ENCODE peak calls at places on chromosomes 7 and 10, in seven cellular contexts. H, W, T, Y, P, U and O are unnamed samples.

GRCh38 chr7:117034851-117035462 is 81.7 kb downstream of the ST7 start:
- DNase-seq in H (no peak), W (peak; percentile 69), T (no peak), Y (no peak), P (no peak), U (no peak), O (peak; percentile 84)

GRCh38 chr7:149225106-149225505 is 14.3 kb upstream of the ZNF212 start:
- DNase-seq in H (no peak), W (no peak), T (no peak), Y (no peak), P (no peak), U (no peak), O (no peak)

GRCh38 chr10:78292987-78293865 is 259.6 kb downstream of the RPS24 start:
- DNase-seq in H (no peak), W (peak; percentile 35), T (no peak), Y (peak; percentile 19), P (no peak), U (no peak), O (peak; percentile 45)

GRCh38 chr7:155961241-155962190 is 149.3 kb upstream of the SHH start:
- DNase-seq in H (no peak), W (no peak), T (no peak), Y (peak; percentile 31), P (no peak), U (no peak), O (no peak)

GRCh38 chr7:115704884-115705283 is 325.7 kb downstream of the TFEC start:
- DNase-seq in H (no peak), W (no peak), T (no peak), Y (no peak), P (no peak), U (no peak), O (no peak)

GRCh38 chr7:21945374-21946227 is at the start of gene CDCA7L:
- DNase-seq in H (peak; percentile 85), W (peak; percentile 63), T (peak; percentile 41), Y (peak; percentile 86), P (no peak), U (peak; percentile 93), O (peak; percentile 77)

GRCh38 chr10:55223352-55223751 is 422.3 kb upstream of the PCDH15 start:
- DNase-seq in H (no peak), W (no peak), T (no peak), Y (no peak), P (no peak), U (no peak), O (no peak)

GRCh38 chr10:3848005-3848767 is 63.2 kb upstream of the KLF6 start:
- DNase-seq in H (no peak), W (peak; percentile 51), T (no peak), Y (no peak), P (no peak), U (no peak), O (peak; percentile 29)

GRCh38 chr7:156731651-156732050 is 91.1 kb downstream of the RNF32 start:
- DNase-seq in H (no peak), W (peak; percentile 68), T (no peak), Y (no peak), P (no peak), U (no peak), O (peak; percentile 56)

GRCh38 chr10:128087884-128088695 is 38.1 kb downstream of the MKI67 start:
- DNase-seq in H (no peak), W (no peak), T (no peak), Y (no peak), P (no peak), U (no peak), O (no peak)

GRCh38 chr7:81482600-81483186 is 287.2 kb downstream of the HGF start:
- DNase-seq in H (no peak), W (peak; percentile 65), T (no peak), Y (no peak), P (no peak), U (no peak), O (peak; percentile 37)

GRCh38 chr7:22394739-22395138 is 37.8 kb upstream of the RAPGEF5 start:
- DNase-seq in H (no peak), W (no peak), T (no peak), Y (no peak), P (no peak), U (no peak), O (no peak)

GRCh38 chr7:6379881-6380280 is 67.9 kb downstream of the DAGLB start:
- DNase-seq in H (no peak), W (no peak), T (no peak), Y (no peak), P (no peak), U (no peak), O (no peak)
- H3K4me1 ChIP-seq in H (peaks cover 95% of the 10 kb centered on the region), W (peaks cover 17% of the 10 kb centered on the region), T (peaks cover 60% of the 10 kb centered on the region), Y (peaks cover 64% of the 10 kb centered on the region), P (peaks cover 68% of the 10 kb centered on the region), U (peaks cover 20% of the 10 kb centered on the region), O (peaks cover 10% of the 10 kb centered on the region)

GRCh38 chr7:100887955-100888481 is 1.5 kb downstream of the UFSP1 start:
- DNase-seq in H (no peak), W (no peak), T (no peak), Y (no peak), P (no peak), U (no peak), O (no peak)
- H3K4me1 ChIP-seq in H (peaks cover 41% of the 10 kb centered on the region), W (peaks cover 16% of the 10 kb centered on the region), T (peaks cover 29% of the 10 kb centered on the region), Y (peaks cover 34% of the 10 kb centered on the region), P (peaks cover 13% of the 10 kb centered on the region), U (peaks cover 4% of the 10 kb centered on the region), O (peaks cover 11% of the 10 kb centered on the region)

GRCh38 chr10:124728830-124729661 is 15.1 kb downstream of the FAM53B start:
- DNase-seq in H (no peak), W (no peak), T (no peak), Y (no peak), P (no peak), U (no peak), O (no peak)
- H3K4me1 ChIP-seq in H (peaks cover 98% of the 10 kb centered on the region), W (peaks cover 9% of the 10 kb centered on the region), T (peaks cover 94% of the 10 kb centered on the region), Y (peaks cover 32% of the 10 kb centered on the region), P (peaks cover 18% of the 10 kb centered on the region), U (peaks cover 63% of the 10 kb centered on the region), O (peaks cover 10% of the 10 kb centered on the region)

DNA sequence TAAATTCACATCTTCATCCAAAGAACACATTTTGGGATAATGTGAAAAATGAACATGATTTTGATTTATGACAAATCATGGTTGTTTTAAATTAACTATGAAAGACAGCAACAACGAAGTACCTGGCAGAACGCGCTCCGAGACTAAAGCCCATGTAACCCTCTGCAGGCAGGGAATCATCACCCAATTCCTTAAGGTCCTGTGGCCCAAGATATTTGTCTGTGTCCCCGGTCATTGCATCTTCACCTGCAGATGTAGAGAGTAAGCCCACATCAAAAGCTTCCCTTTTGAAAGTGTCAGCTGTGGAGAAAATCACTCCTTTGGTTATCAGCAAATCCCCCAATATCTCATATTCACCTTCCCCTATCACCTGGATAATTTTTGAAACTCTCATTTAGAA is 232.5 kb upstream of the CCDC6 start:
- DNase-seq in H (no peak), W (no peak), T (no peak), Y (no peak), P (no peak), U (no peak), O (no peak)
- H3K4me1 ChIP-seq in H (peaks cover 29% of the 10 kb centered on the region), W (peaks cover 6% of the 10 kb centered on the region), T (peaks cover 6% of the 10 kb centered on the region), Y (no peaks in the 10 kb centered on the region), P (no peaks in the 10 kb centered on the region), U (peaks cover 2% of the 10 kb centered on the region), O (peaks cover 5% of the 10 kb centered on the region)